ENCODE peak calls at places on chromosome 6, in ten cellular contexts. W is stomach, Y is K562, I is uterus, R is fibroblast of lung, T is left ventricle myocardium inferior, U is hepatocyte, G is neural progenitor cell, S is IMR-90, B is SJSA1. P is an unnamed sample. For H3K4me1, H3K9me3 and H3K36me3, the result is how much of the 10 kb centered on the place peaks cover.

GRCh38 chr6:52992980-52993379 is 2.1 kb downstream of the GSTA4 start:
- DNase-seq in W (no peak), Y (no peak), I (no peak), R (peak), T (no peak), U (no peak), G (no peak), S (peak), B (no peak), P (no peak)

GRCh38 chr6:148974351-148974750 is 227.5 kb downstream of the UST start:
- DNase-seq in W (no peak), Y (no peak), I (no peak), R (no peak), T (no peak), U (no peak), G (no peak), S (no peak), B (no peak), P (no peak)

GRCh38 chr6:104682722-104683643 is 176.7 kb downstream of the HACE1 start:
- DNase-seq in W (peak), Y (peak), I (no peak), R (peak), T (peak), U (peak), G (peak), S (peak), B (peak), P (peak)

GRCh38 chr6:54299542-54300269 is 8.5 kb upstream of the TINAG start:
- DNase-seq in W (no peak), Y (no peak), I (no peak), R (no peak), T (no peak), U (no peak), G (no peak), S (peak), B (no peak), P (no peak)

GRCh38 chr6:122631571-122632249 is 21.5 kb downstream of the PKIB start:
- DNase-seq in W (no peak), Y (no peak), I (no peak), R (no peak), T (no peak), U (no peak), G (no peak), S (no peak), B (no peak), P (no peak)

GRCh38 chr6:40963019-40963418 is 76.0 kb downstream of the UNC5CL start:
- DNase-seq in W (no peak), Y (no peak), I (no peak), R (no peak), T (no peak), U (no peak), G (no peak), S (no peak), B (no peak), P (no peak)

GRCh38 chr6:114569643-114570042 is 226.8 kb upstream of the HS3ST5 start:
- DNase-seq in W (no peak), Y (no peak), I (no peak), R (no peak), T (no peak), U (no peak), G (peak), S (no peak), B (no peak), P (no peak)

GRCh38 chr6:20630617-20631448 is 96.6 kb downstream of the CDKAL1 start:
- DNase-seq in W (no peak), Y (no peak), I (no peak), R (no peak), T (no peak), U (no peak), G (no peak), S (no peak), B (no peak), P (no peak)

GRCh38 chr6:89955364-89955763 is 61.1 kb downstream of the GJA10 start:
- DNase-seq in W (no peak), Y (no peak), I (no peak), R (no peak), T (no peak), U (no peak), G (no peak), S (no peak), B (no peak), P (no peak)

DNA sequence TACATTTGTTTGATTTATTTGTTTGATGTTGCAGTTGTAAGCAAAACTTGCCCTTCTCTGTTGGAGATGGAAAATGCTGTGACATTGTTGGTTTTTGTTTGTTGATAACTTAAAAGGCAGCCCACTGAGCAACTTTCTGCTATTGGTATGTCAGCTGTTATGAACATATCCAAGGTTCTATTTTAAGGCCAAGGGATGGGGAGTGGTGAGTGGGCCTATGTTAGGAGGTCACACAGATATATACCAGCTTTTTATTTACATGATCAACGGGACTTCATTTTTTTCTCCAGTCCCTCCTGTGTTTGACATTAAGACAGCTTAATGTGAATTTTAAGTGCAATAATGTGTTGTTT is 5.8 kb downstream of the QKI start:
- DNase-seq in W (no peak), Y (no peak), I (no peak), R (no peak), T (no peak), U (no peak), G (no peak), S (no peak), B (no peak), P (no peak)
- H3K4me1 ChIP-seq in W (half or more), Y (under half), I (under half), R (under half), T (half or more), U (under half), G (under half), S (under half), B (under half), P (under half)

DNA sequence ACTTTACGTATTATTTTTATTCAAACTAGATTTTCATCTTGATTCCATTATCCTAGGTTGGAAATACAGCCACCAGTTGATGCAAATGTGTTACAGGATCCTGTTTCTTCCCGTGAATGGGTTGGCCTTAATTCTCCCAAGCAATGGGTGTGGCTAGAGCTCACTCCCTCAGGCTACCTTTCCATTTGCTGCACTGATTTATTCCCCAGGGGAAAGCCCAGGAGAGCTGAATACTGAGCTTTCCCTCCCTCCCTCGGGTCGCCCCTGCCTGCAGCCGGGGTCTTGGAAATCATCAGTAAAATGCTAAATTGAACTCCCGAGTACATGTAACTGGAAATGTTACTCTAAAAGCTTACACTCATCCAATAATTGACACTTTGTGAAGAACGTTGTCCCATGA is 9.9 kb downstream of the SMOC2 start:
- DNase-seq in W (no peak), Y (no peak), I (no peak), R (no peak), T (no peak), U (no peak), G (no peak), S (no peak), B (no peak), P (peak)
- H3K9me3 ChIP-seq in W (under half), Y (under half), I (under half), R (under half), T (under half), U (under half), G (under half), S (under half), B (under half), P (under half)

DNA sequence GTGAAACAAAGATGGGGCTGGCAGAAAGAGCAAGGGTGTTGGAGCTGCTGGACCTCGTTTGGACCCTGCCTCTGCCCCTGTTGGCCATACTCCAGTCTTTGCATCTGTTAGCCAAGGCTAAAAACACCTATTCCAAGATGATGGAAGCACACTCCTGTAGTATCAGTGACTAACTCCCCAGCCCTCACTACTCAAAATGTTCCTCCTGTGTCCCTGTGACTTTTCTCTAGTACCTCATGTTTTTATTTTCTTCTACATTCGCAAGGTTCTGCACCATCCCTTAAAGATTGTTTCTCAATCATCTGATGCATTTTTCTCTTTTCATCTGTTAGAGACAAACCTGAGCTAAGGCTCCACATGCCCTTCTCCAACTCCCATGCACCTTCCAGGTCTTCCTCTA is 8.9 kb downstream of the PERP start:
- DNase-seq in W (no peak), Y (no peak), I (no peak), R (no peak), T (no peak), U (no peak), G (no peak), S (no peak), B (no peak), P (no peak)
- H3K36me3 ChIP-seq in W (under half), Y (under half), I (under half), R (under half), T (under half), U (under half), G (under half), S (under half), B (under half), P (under half)

GRCh38 chr6:110880651-110881050 is 6.1 kb downstream of the AMD1 start:
- DNase-seq in W (no peak), Y (no peak), I (no peak), R (no peak), T (no peak), U (no peak), G (no peak), S (no peak), B (no peak), P (no peak)
- H3K4me1 ChIP-seq in W (half or more), Y (under half), I (under half), R (under half), T (half or more), U (under half), G (under half), S (under half), B (under half), P (under half)

DNA sequence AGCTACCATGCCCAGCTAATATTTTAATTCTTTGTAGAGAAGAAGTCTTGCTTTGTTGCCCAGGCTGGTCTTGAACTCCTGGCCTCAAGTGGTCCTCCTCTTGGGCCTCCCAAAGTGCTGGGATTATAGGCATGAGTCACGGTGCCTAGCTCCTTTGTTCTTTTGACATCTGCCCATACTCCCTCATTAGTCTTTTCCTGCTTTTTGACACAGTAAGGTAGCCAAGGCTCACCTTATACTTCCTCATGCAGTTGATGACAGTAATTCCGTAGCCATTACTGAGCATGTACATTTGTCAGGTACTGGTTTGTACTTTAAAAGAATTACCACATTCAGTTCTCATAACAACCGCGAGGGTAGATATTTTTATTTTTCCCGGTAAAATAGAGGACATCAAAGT is 76.7 kb downstream of the CDYL start:
- DNase-seq in W (no peak), Y (no peak), I (no peak), R (no peak), T (no peak), U (no peak), G (no peak), S (no peak), B (no peak), P (no peak)
- H3K9me3 ChIP-seq in W (under half), Y (under half), I (under half), R (under half), T (under half), U (under half), G (under half), S (under half), B (under half), P (under half)

GRCh38 chr6:3727593-3728108 is 23.9 kb downstream of the PXDC1 start:
- DNase-seq in W (no peak), Y (no peak), I (no peak), R (no peak), T (no peak), U (no peak), G (no peak), S (no peak), B (no peak), P (no peak)
- H3K36me3 ChIP-seq in W (half or more), Y (under half), I (under half), R (under half), T (half or more), U (under half), G (under half), S (half or more), B (half or more), P (under half)

GRCh38 chr6:129683606-129684322 is 26.2 kb downstream of the ARHGAP18 start:
- DNase-seq in W (peak), Y (peak), I (peak), R (peak), T (peak), U (peak), G (no peak), S (peak), B (peak), P (no peak)
- H3K4me1 ChIP-seq in W (half or more), Y (under half), I (under half), R (under half), T (under half), U (under half), G (under half), S (under half), B (under half), P (under half)

GRCh38 chr6:161870236-161870901 is 596.5 kb upstream of the AGPAT4 start:
- DNase-seq in W (no peak), Y (no peak), I (no peak), R (no peak), T (no peak), U (no peak), G (no peak), S (no peak), B (no peak), P (no peak)
- H3K9me3 ChIP-seq in W (under half), Y (under half), I (under half), R (under half), T (under half), U (under half), G (under half), S (under half), B (under half), P (under half)

DNA sequence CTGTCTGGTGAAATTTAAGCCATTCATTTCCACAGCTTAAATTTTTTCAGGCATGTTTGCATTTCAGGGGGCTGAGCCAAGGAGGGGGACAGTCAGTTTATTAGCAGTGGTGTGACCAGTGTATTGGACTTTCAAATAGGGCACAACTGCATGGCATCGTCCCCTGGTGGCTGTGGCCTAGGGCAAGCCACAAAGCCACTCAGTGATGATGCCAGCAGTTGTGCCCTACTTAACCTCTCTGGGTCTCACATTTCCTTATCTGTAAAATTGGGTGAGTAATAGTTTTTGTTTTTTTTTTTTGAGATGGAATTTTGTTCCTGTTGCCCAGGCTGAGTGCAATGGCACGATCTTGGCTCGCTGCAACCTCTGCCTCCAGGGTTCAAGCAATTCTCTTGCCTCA is 48.0 kb downstream of the CDC5L start:
- DNase-seq in W (no peak), Y (no peak), I (no peak), R (no peak), T (no peak), U (no peak), G (no peak), S (no peak), B (no peak), P (no peak)
- H3K36me3 ChIP-seq in W (under half), Y (half or more), I (under half), R (under half), T (under half), U (under half), G (under half), S (under half), B (under half), P (under half)